ENCODE peak calls at places on chromosome 20, in five cellular contexts. K, D, B, J and U are unnamed samples.

GRCh38 chr20:48760403-48760889 is 67.4 kb downstream of the PREX1 start:
- DNase-seq in K (peak; percentile 54), D (peak; percentile 36), B (no peak), J (no peak), U (no peak)

GRCh38 chr20:53157443-53158408 is 185.6 kb downstream of the TSHZ2 start:
- DNase-seq in K (peak; percentile 56), D (peak; percentile 51), B (peak; percentile 68), J (peak; percentile 8), U (peak; percentile 73)

GRCh38 chr20:59832406-59833156 is 100.9 kb downstream of the SYCP2 start:
- DNase-seq in K (no peak), D (no peak), B (no peak), J (no peak), U (no peak)

GRCh38 chr20:19828233-19828632 is 70.2 kb downstream of the RIN2 start:
- DNase-seq in K (peak; percentile 39), D (peak; percentile 66), B (no peak), J (peak; percentile 68), U (no peak)

GRCh38 chr20:61055642-61056041 is 196.4 kb upstream of the CDH4 start:
- DNase-seq in K (no peak), D (no peak), B (no peak), J (no peak), U (peak; percentile 50)

GRCh38 chr20:51028616-51029263 is 5.8 kb upstream of the KCNG1 start:
- DNase-seq in K (no peak), D (no peak), B (no peak), J (no peak), U (no peak)

GRCh38 chr20:9460518-9460917 is 53.9 kb upstream of the LAMP5 start:
- DNase-seq in K (peak; percentile 44), D (peak; percentile 65), B (no peak), J (peak; percentile 42), U (no peak)

GRCh38 chr20:50655325-50655880 is 35.9 kb downstream of the RIPOR3 start:
- DNase-seq in K (peak; percentile 96), D (no peak), B (no peak), J (peak; percentile 53), U (no peak)

GRCh38 chr20:64099880-64100565 is 7.3 kb downstream of the NPBWR2 start:
- DNase-seq in K (no peak), D (no peak), B (no peak), J (no peak), U (no peak)

GRCh38 chr20:1893721-1894470 is 1.3 kb upstream of the SIRPA start:
- DNase-seq in K (no peak), D (no peak), B (no peak), J (no peak), U (no peak)

GRCh38 chr20:23087587-23088275 is 1.6 kb upstream of the CD93 start:
- DNase-seq in K (no peak), D (no peak), B (no peak), J (no peak), U (no peak)

GRCh38 chr20:63835031-63835858 is 4.2 kb upstream of the ZBTB46 start:
- DNase-seq in K (peak; percentile 99), D (peak; percentile 90), B (peak; percentile 94), J (peak; percentile 97), U (peak; percentile 94)

GRCh38 chr20:46901638-46902037 is 7.0 kb downstream of the EYA2 start:
- DNase-seq in K (no peak), D (peak; percentile 88), B (no peak), J (no peak), U (no peak)

GRCh38 chr20:21177767-21178166 is 51.9 kb downstream of the KIZ start:
- DNase-seq in K (no peak), D (no peak), B (no peak), J (no peak), U (no peak)

GRCh38 chr20:5595744-5596143 is 154.5 kb upstream of the SHLD1 start:
- DNase-seq in K (no peak), D (no peak), B (no peak), J (no peak), U (no peak)

GRCh38 chr20:2234788-2235187 is 61.0 kb upstream of the TGM3 start:
- DNase-seq in K (peak; percentile 21), D (no peak), B (no peak), J (peak; percentile 13), U (peak; percentile 31)

GRCh38 chr20:23125625-23126191 is 39.6 kb upstream of the CD93 start:
- DNase-seq in K (peak; percentile 69), D (peak; percentile 35), B (no peak), J (no peak), U (no peak)

GRCh38 chr20:1186367-1186991 is 1.7 kb upstream of the TMEM74B start:
- DNase-seq in K (no peak), D (no peak), B (no peak), J (no peak), U (no peak)

GRCh38 chr20:10172998-10173655 is 45.5 kb upstream of the SNAP25 start:
- DNase-seq in K (no peak), D (no peak), B (no peak), J (no peak), U (no peak)

GRCh38 chr20:9392892-9393857 is 121.2 kb upstream of the LAMP5 start:
- DNase-seq in K (peak; percentile 78), D (peak; percentile 70), B (peak; percentile 64), J (peak; percentile 60), U (peak; percentile 75)

GRCh38 chr20:11140359-11140758 is 466.6 kb upstream of the JAG1 start:
- DNase-seq in K (peak; percentile 91), D (peak; percentile 97), B (no peak), J (peak; percentile 43), U (no peak)

GRCh38 chr20:19701449-19701848 is 56.6 kb upstream of the RIN2 start:
- DNase-seq in K (no peak), D (no peak), B (no peak), J (no peak), U (no peak)

GRCh38 chr20:47816487-47817451 is 31.5 kb upstream of the SULF2 start:
- DNase-seq in K (no peak), D (no peak), B (no peak), J (no peak), U (no peak)

GRCh38 chr20:53594068-53595017 is 704 bp upstream of the ZNF217 start:
- DNase-seq in K (peak; percentile 97), D (peak; percentile 95), B (peak; percentile 93), J (peak; percentile 87), U (peak; percentile 98)

GRCh38 chr20:6053064-6053775 is 640 bp downstream of the LRRN4 start:
- DNase-seq in K (no peak), D (no peak), B (no peak), J (no peak), U (no peak)

GRCh38 chr20:3863317-3863716 is 16.7 kb downstream of the MAVS start:
- DNase-seq in K (no peak), D (no peak), B (no peak), J (no peak), U (no peak)

GRCh38 chr20:58868795-58869194 is 16.3 kb downstream of the GNAS start:
- DNase-seq in K (no peak), D (peak; percentile 29), B (peak; percentile 70), J (no peak), U (peak; percentile 68)

GRCh38 chr20:47389867-47390347 is 33.4 kb upstream of the ZMYND8 start:
- DNase-seq in K (peak; percentile 50), D (peak; percentile 98), B (no peak), J (peak; percentile 86), U (no peak)

GRCh38 chr20:53990768-53991472 is 79.5 kb downstream of the BCAS1 start:
- DNase-seq in K (no peak), D (no peak), B (no peak), J (no peak), U (no peak)

GRCh38 chr20:48926267-48926666 is 4.8 kb downstream of the ARFGEF2 start:
- DNase-seq in K (no peak), D (no peak), B (no peak), J (no peak), U (no peak)

GRCh38 chr20:16007978-16008377 is 565.3 kb downstream of the KIF16B start:
- DNase-seq in K (no peak), D (peak; percentile 2), B (no peak), J (no peak), U (no peak)

GRCh38 chr20:4597215-4597614 is 124.5 kb upstream of the PRND start:
- DNase-seq in K (no peak), D (no peak), B (no peak), J (no peak), U (no peak)

GRCh38 chr20:33660685-33661058 is 1.5 kb upstream of the C20orf144 start:
- DNase-seq in K (no peak), D (no peak), B (no peak), J (no peak), U (no peak)

GRCh38 chr20:56515657-56516381 is 8.7 kb upstream of the FAM209A start:
- DNase-seq in K (peak; percentile 52), D (no peak), B (no peak), J (peak; percentile 19), U (no peak)
- TF ChIP-seq CTCF in K (peak; percentile 23), D (peak; percentile 13), B (no peak), J (peak; percentile 59), U (no peak)

GRCh38 chr20:62740286-62741141 is 31.9 kb downstream of the NTSR1 start:
- DNase-seq in K (peak; percentile 80), D (peak; percentile 98), B (peak; percentile 11), J (peak; percentile 96), U (peak; percentile 16)
- TF ChIP-seq CTCF in K (no peak), D (no peak), B (no peak), J (no peak), U (no peak)

GRCh38 chr20:38127920-38128528 is 37.0 kb downstream of the TGM2 start:
- DNase-seq in K (no peak), D (no peak), B (no peak), J (no peak), U (no peak)

GRCh38 chr20:38126146-38126912 is 38.7 kb downstream of the TGM2 start:
- DNase-seq in K (peak; percentile 34), D (no peak), B (no peak), J (no peak), U (no peak)

GRCh38 chr20:38125157-38126056 is 39.7 kb downstream of the TGM2 start:
- DNase-seq in K (peak; percentile 90), D (peak; percentile 24), B (no peak), J (no peak), U (no peak)

GRCh38 chr20:38128691-38129090 is 36.4 kb downstream of the TGM2 start:
- DNase-seq in K (no peak), D (no peak), B (no peak), J (no peak), U (no peak)

GRCh38 chr20:38127011-38127621 is 38.0 kb downstream of the TGM2 start:
- DNase-seq in K (peak; percentile 72), D (peak; percentile 61), B (no peak), J (peak; percentile 85), U (no peak)
- TF ChIP-seq CTCF in K (no peak), D (no peak), B (no peak), J (no peak), U (no peak)

GRCh38 chr20:45445805-45446562 is 23.6 kb upstream of the WFDC2 start:
- DNase-seq in K (peak; percentile 14), D (peak; percentile 26), B (no peak), J (peak; percentile 21), U (peak; percentile 85)
- TF ChIP-seq CTCF in K (peak; percentile 69), D (peak; percentile 58), B (peak; percentile 67), J (peak; percentile 80), U (peak; percentile 86)

DNA sequence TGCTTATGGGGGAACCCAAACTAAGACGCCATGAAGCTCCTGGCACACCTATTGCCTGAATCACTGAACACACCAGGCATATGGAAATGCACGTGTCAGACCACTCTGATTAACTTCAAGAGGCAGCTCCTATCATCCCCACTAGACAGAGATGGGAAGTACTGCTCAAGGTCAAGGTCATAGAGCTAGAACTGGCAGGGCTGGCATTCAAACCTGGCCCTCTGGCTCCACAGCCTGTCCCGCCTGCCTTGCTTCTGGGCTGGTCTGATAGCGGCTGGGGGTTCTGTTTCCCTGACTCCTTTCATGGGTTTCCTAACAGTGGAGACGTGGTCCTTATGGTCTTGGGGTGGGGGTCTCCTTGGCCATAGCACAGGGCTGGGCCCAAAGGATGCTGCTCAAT is 22.6 kb upstream of the DSN1 start:
- DNase-seq in K (no peak), D (no peak), B (no peak), J (no peak), U (no peak)
- TF ChIP-seq CTCF in K (no peak), D (no peak), B (no peak), J (no peak), U (no peak)